ENCODE peak calls at places on chromosomes 6 and 20, in six cellular contexts. F is left ventricle myocardium inferior, M is BE2C, J is left lung, B is H9, G is HCT116. T is an unnamed sample.

GRCh38 chr6:167824591-167825041 is 2.1 kb upstream of the AFDN start:
- DNase-seq in F (no peak), M (no peak), J (no peak), B (no peak), G (no peak), T (no peak)

GRCh38 chr6:37354526-37355384 is 972 bp downstream of the RNF8 start:
- DNase-seq in F (peak; percentile 22), M (peak; percentile 23), J (peak; percentile 85), B (peak; percentile 34), G (no peak), T (peak; percentile 28)

GRCh38 chr20:41095110-41095969 is 42.0 kb upstream of the PLCG1 start:
- DNase-seq in F (peak; percentile 43), M (peak; percentile 48), J (peak; percentile 81), B (no peak), G (peak; percentile 18), T (peak; percentile 77)

GRCh38 chr20:45892049-45892816 is 1.1 kb downstream of the CTSA start:
- DNase-seq in F (no peak), M (no peak), J (peak; percentile 22), B (no peak), G (no peak), T (peak; percentile 48)

GRCh38 chr6:16872543-16873230 is 111.4 kb upstream of the ATXN1 start:
- DNase-seq in F (no peak), M (no peak), J (no peak), B (no peak), G (no peak), T (no peak)

GRCh38 chr6:16511048-16511660 is 250.1 kb downstream of the ATXN1 start:
- DNase-seq in F (no peak), M (no peak), J (no peak), B (no peak), G (no peak), T (peak; percentile 46)

GRCh38 chr20:57195023-57195758 is 71.2 kb downstream of the BMP7 start:
- DNase-seq in F (no peak), M (no peak), J (no peak), B (no peak), G (no peak), T (peak; percentile 26)

GRCh38 chr6:1595271-1596087 is 14.2 kb upstream of the FOXC1 start:
- DNase-seq in F (no peak), M (no peak), J (no peak), B (no peak), G (no peak), T (no peak)

GRCh38 chr6:2693191-2693590 is 57.5 kb downstream of the MYLK4 start:
- DNase-seq in F (no peak), M (no peak), J (no peak), B (no peak), G (no peak), T (no peak)

GRCh38 chr20:8432435-8433148 is 300.5 kb downstream of the PLCB1 start:
- DNase-seq in F (no peak), M (peak; percentile 90), J (no peak), B (no peak), G (no peak), T (peak; percentile 11)

GRCh38 chr20:61434361-61434781 is 182.3 kb downstream of the CDH4 start:
- DNase-seq in F (no peak), M (no peak), J (no peak), B (no peak), G (no peak), T (peak; percentile 43)

GRCh38 chr20:57877995-57878394 is 168.2 kb upstream of the PMEPA1 start:
- DNase-seq in F (no peak), M (no peak), J (no peak), B (no peak), G (no peak), T (no peak)

GRCh38 chr6:6790891-6791290 is 202.4 kb downstream of the LY86 start:
- DNase-seq in F (no peak), M (no peak), J (no peak), B (no peak), G (peak; percentile 87), T (no peak)

GRCh38 chr6:152605901-152606390 is 31.2 kb downstream of the SYNE1 start:
- DNase-seq in F (no peak), M (no peak), J (no peak), B (no peak), G (no peak), T (no peak)

GRCh38 chr6:92114797-92115196 is 1304.6 kb downstream of the EPHA7 start:
- DNase-seq in F (no peak), M (no peak), J (no peak), B (no peak), G (no peak), T (no peak)

GRCh38 chr6:131635384-131636340 is 1.4 kb upstream of the ENPP3 start:
- DNase-seq in F (no peak), M (no peak), J (no peak), B (no peak), G (no peak), T (no peak)

GRCh38 chr6:112413805-112414204 is 66.7 kb downstream of the RFPL4B start:
- DNase-seq in F (no peak), M (no peak), J (no peak), B (no peak), G (no peak), T (no peak)

GRCh38 chr6:9539231-9539755 is 875.6 kb downstream of the TFAP2A start:
- DNase-seq in F (no peak), M (no peak), J (no peak), B (no peak), G (no peak), T (no peak)

GRCh38 chr6:27303613-27304272 is 8.3 kb downstream of the POM121L2 start:
- DNase-seq in F (no peak), M (no peak), J (no peak), B (no peak), G (no peak), T (no peak)

GRCh38 chr20:11001767-11002540 is 328.2 kb upstream of the JAG1 start:
- DNase-seq in F (no peak), M (no peak), J (no peak), B (no peak), G (peak; percentile 95), T (peak; percentile 78)

GRCh38 chr20:62702886-62703852 is 5.5 kb upstream of the NTSR1 start:
- DNase-seq in F (no peak), M (peak; percentile 73), J (peak; percentile 45), B (no peak), G (peak; percentile 76), T (no peak)
- TF ChIP-seq CTCF in F (no peak), M (peak; percentile 20), J (no peak), B (no peak), G (peak; percentile 36), T (peak; percentile 36)

DNA sequence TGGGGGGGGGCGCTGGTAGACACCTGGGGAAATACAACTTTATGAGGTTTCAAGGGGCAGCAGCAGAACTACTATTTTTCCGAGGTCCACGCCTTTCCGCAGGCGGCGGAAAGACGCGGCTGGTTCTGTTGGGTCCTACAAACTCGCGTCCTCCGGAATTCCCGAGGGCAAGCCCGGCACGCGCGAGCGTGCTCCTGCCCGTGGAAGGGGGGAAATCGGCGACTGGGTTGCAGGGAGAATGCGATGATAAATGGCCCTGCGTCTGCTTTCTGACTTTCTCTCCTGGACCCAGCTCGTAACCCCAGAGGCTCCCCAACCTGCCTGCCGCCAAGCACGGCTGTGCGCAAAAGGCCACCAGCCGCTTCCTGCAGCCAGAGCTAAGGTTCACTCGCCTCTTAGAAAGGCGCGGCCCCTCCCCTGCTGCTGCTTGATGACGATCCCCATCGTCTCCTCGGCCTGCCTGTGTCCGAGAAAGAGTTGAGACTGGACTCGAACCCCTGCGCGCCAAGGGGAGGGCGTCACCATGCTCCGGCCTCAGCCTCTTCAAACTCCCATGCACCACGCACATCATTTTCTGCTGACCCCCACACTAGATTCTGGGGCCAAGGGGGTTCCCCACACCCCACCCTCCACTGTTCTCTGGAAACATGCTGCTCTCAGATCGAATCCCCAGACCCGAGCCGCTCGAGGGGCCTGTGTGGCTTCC is 6.7 kb downstream of the FOXA2 start:
- DNase-seq in F (no peak), M (no peak), J (peak; percentile 87), B (peak; percentile 77), G (no peak), T (no peak)
- H3K27me3 ChIP-seq in F (peaks cover 99% of the 10 kb centered on the region), M (peaks cover 54% of the 10 kb centered on the region), J (peaks cover 100% of the 10 kb centered on the region), B (peaks cover 95% of the 10 kb centered on the region), G (no peaks in the 10 kb centered on the region), T (peaks cover 100% of the 10 kb centered on the region)

DNA sequence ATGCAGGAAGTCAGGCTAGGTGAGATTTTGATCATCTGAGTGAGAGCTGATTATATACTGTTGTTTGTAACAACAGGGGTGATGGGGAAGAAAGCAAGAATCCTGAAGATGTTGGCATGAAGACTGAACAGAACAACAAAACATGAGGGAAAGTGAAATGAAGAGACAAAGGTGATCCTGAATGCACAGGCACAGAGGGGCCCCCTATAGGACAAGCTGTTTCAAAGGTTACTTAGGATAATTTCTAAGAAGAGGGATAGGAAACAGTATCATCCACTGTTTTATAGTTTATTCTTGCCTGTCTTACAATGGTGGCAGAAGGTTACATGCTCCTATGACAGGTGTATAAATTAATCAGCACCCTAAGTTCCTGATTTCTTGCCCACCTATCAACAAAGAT is 192.2 kb downstream of the EDN1 start:
- DNase-seq in F (no peak), M (no peak), J (no peak), B (no peak), G (no peak), T (no peak)
- TF ChIP-seq CTCF in F (no peak), M (peak; percentile 43), J (peak; percentile 9), B (peak; percentile 65), G (peak; percentile 55), T (peak; percentile 26)

GRCh38 chr6:136751991-136752390 is 40.3 kb downstream of the MAP3K5 start:
- DNase-seq in F (no peak), M (no peak), J (no peak), B (no peak), G (no peak), T (no peak)

GRCh38 chr6:136750821-136751220 is 41.5 kb downstream of the MAP3K5 start:
- DNase-seq in F (no peak), M (no peak), J (no peak), B (no peak), G (no peak), T (no peak)

GRCh38 chr6:136747538-136747937 is 44.7 kb downstream of the MAP3K5 start:
- DNase-seq in F (no peak), M (no peak), J (no peak), B (no peak), G (no peak), T (no peak)

GRCh38 chr6:136751478-136751956 is 40.8 kb downstream of the MAP3K5 start:
- DNase-seq in F (no peak), M (no peak), J (no peak), B (no peak), G (no peak), T (no peak)

GRCh38 chr6:136749359-136749758 is 42.9 kb downstream of the MAP3K5 start:
- DNase-seq in F (no peak), M (no peak), J (no peak), B (no peak), G (no peak), T (no peak)
- H3K27me3 ChIP-seq in F (no peaks in the 10 kb centered on the region), M (no peaks in the 10 kb centered on the region), J (no peaks in the 10 kb centered on the region), B (no peaks in the 10 kb centered on the region), G (no peaks in the 10 kb centered on the region), T (no peaks in the 10 kb centered on the region)

T was measured in cardiac muscle cell.